ENCODE peak calls at places on chromosomes 6 and 20, in six cellular contexts. One of them, this sample, is unnamed.

GRCh38 chr6:145022199-145022782 is 713.0 kb downstream of the EPM2A start:
- ATAC-seq in K562: no peak
- ATAC-seq in upper lobe of left lung: no peak
- ATAC-seq in GM12878: no peak
- ATAC-seq in A549: no peak
- ATAC-seq in HepG2: no peak
- ATAC-seq in this sample: no peak

GRCh38 chr20:45052698-45053440 is 48.1 kb downstream of the KCNS1 start:
- ATAC-seq in upper lobe of left lung: no peak
- ATAC-seq in HepG2: no peak
- ATAC-seq in K562: no peak
- ATAC-seq in A549: no peak
- ATAC-seq in GM12878: peak
- ATAC-seq in this sample: no peak

GRCh38 chr6:19410477-19410876 is 426.7 kb upstream of the ID4 start:
- ATAC-seq in K562: no peak
- ATAC-seq in A549: no peak
- ATAC-seq in upper lobe of left lung: no peak
- ATAC-seq in HepG2: no peak
- ATAC-seq in GM12878: no peak
- ATAC-seq in this sample: no peak

GRCh38 chr20:5056801-5057599 is 55.7 kb upstream of the SLC23A2 start:
- ATAC-seq in A549: peak
- ATAC-seq in upper lobe of left lung: peak
- ATAC-seq in HepG2: peak
- ATAC-seq in K562: peak
- ATAC-seq in GM12878: peak
- ATAC-seq in this sample: peak

GRCh38 chr6:31332637-31333602 is 24.1 kb downstream of the HLA-B start:
- ATAC-seq in upper lobe of left lung: no peak
- ATAC-seq in HepG2: no peak
- ATAC-seq in K562: no peak
- ATAC-seq in GM12878: peak
- ATAC-seq in A549: no peak
- ATAC-seq in this sample: no peak

GRCh38 chr6:88238065-88238464 is 71.9 kb upstream of the CNR1 start:
- ATAC-seq in A549: peak
- ATAC-seq in upper lobe of left lung: peak
- ATAC-seq in HepG2: peak
- ATAC-seq in GM12878: peak
- ATAC-seq in K562: peak
- ATAC-seq in this sample: no peak

GRCh38 chr20:40192529-40192928 is 496.5 kb downstream of the MAFB start:
- ATAC-seq in K562: no peak
- ATAC-seq in upper lobe of left lung: no peak
- ATAC-seq in HepG2: no peak
- ATAC-seq in A549: no peak
- ATAC-seq in GM12878: no peak
- ATAC-seq in this sample: no peak

GRCh38 chr6:33191383-33192104 is 723 bp downstream of the COL11A2 start:
- ATAC-seq in K562: no peak
- ATAC-seq in upper lobe of left lung: no peak
- ATAC-seq in GM12878: no peak
- ATAC-seq in HepG2: peak
- ATAC-seq in A549: no peak
- ATAC-seq in this sample: no peak

GRCh38 chr6:9901376-9901775 is 513.5 kb downstream of the TFAP2A start:
- ATAC-seq in upper lobe of left lung: no peak
- ATAC-seq in GM12878: no peak
- ATAC-seq in A549: no peak
- ATAC-seq in HepG2: no peak
- ATAC-seq in K562: no peak
- ATAC-seq in this sample: no peak

GRCh38 chr6:5079692-5080091 is 5.4 kb upstream of the PPP1R3G start:
- ATAC-seq in GM12878: no peak
- ATAC-seq in A549: no peak
- ATAC-seq in HepG2: no peak
- ATAC-seq in upper lobe of left lung: no peak
- ATAC-seq in K562: no peak
- ATAC-seq in this sample: no peak

GRCh38 chr6:32583527-32583898 is 6.1 kb downstream of the HLA-DRB1 start:
- ATAC-seq in K562: no peak
- ATAC-seq in upper lobe of left lung: no peak
- ATAC-seq in HepG2: no peak
- ATAC-seq in A549: no peak
- ATAC-seq in GM12878: peak
- ATAC-seq in this sample: peak

GRCh38 chr6:57173056-57173885 is 1.1 kb downstream of the BAG2 start:
- ATAC-seq in HepG2: peak
- ATAC-seq in GM12878: peak
- ATAC-seq in upper lobe of left lung: peak
- ATAC-seq in A549: peak
- ATAC-seq in K562: peak
- ATAC-seq in this sample: no peak

GRCh38 chr6:108560463-108561308 is at the start of gene FOXO3:
- ATAC-seq in HepG2: peak
- ATAC-seq in GM12878: peak
- ATAC-seq in upper lobe of left lung: peak
- ATAC-seq in K562: peak
- ATAC-seq in A549: peak
- ATAC-seq in this sample: peak

GRCh38 chr6:2448826-2449571 is 203.6 kb upstream of the GMDS start:
- ATAC-seq in upper lobe of left lung: peak
- ATAC-seq in GM12878: peak
- ATAC-seq in HepG2: peak
- ATAC-seq in A549: peak
- ATAC-seq in K562: peak
- ATAC-seq in this sample: no peak

GRCh38 chr20:21505810-21506530 is 7.9 kb downstream of the NKX2-2 start:
- ATAC-seq in A549: peak
- ATAC-seq in GM12878: peak
- ATAC-seq in HepG2: peak
- ATAC-seq in K562: peak
- ATAC-seq in upper lobe of left lung: peak
- ATAC-seq in this sample: peak

GRCh38 chr6:40128149-40128548 is 193.9 kb upstream of the MOCS1 start:
- ATAC-seq in A549: no peak
- ATAC-seq in K562: no peak
- ATAC-seq in GM12878: no peak
- ATAC-seq in upper lobe of left lung: no peak
- ATAC-seq in HepG2: no peak
- ATAC-seq in this sample: no peak

GRCh38 chr6:165766457-165766856 is 103.4 kb upstream of the PDE10A start:
- ATAC-seq in K562: no peak
- ATAC-seq in A549: no peak
- ATAC-seq in GM12878: no peak
- ATAC-seq in upper lobe of left lung: no peak
- ATAC-seq in HepG2: no peak
- ATAC-seq in this sample: no peak

GRCh38 chr6:54083301-54083700 is 27.9 kb upstream of the MLIP start:
- ATAC-seq in GM12878: no peak
- ATAC-seq in K562: no peak
- ATAC-seq in HepG2: no peak
- ATAC-seq in upper lobe of left lung: no peak
- ATAC-seq in A549: no peak
- ATAC-seq in this sample: no peak

GRCh38 chr6:27546522-27546921 is 73.6 kb upstream of the ZNF184 start:
- ATAC-seq in HepG2: no peak
- ATAC-seq in GM12878: no peak
- ATAC-seq in A549: no peak
- ATAC-seq in K562: no peak
- ATAC-seq in upper lobe of left lung: no peak
- ATAC-seq in this sample: no peak

GRCh38 chr6:6764764-6765434 is 176.4 kb downstream of the LY86 start:
- ATAC-seq in HepG2: no peak
- ATAC-seq in upper lobe of left lung: no peak
- ATAC-seq in GM12878: peak
- ATAC-seq in A549: no peak
- ATAC-seq in K562: no peak
- ATAC-seq in this sample: no peak

GRCh38 chr6:116304538-116305097 is 24.9 kb upstream of the TSPYL1 start:
- ATAC-seq in HepG2: no peak
- ATAC-seq in K562: no peak
- ATAC-seq in A549: no peak
- ATAC-seq in GM12878: no peak
- ATAC-seq in upper lobe of left lung: no peak
- ATAC-seq in this sample: no peak

GRCh38 chr6:87333591-87334181 is 4.6 kb upstream of the GJB7 start:
- ATAC-seq in HepG2: no peak
- ATAC-seq in A549: no peak
- ATAC-seq in GM12878: no peak
- ATAC-seq in K562: peak
- ATAC-seq in upper lobe of left lung: peak
- ATAC-seq in this sample: no peak

GRCh38 chr20:49752504-49752903 is 38.8 kb upstream of the B4GALT5 start:
- ATAC-seq in upper lobe of left lung: no peak
- ATAC-seq in K562: no peak
- ATAC-seq in HepG2: no peak
- ATAC-seq in A549: no peak
- ATAC-seq in GM12878: no peak
- ATAC-seq in this sample: no peak

GRCh38 chr20:49751397-49751735 is 37.7 kb upstream of the B4GALT5 start:
- ATAC-seq in HepG2: no peak
- ATAC-seq in A549: no peak
- ATAC-seq in upper lobe of left lung: no peak
- ATAC-seq in GM12878: no peak
- ATAC-seq in K562: no peak
- ATAC-seq in this sample: no peak

GRCh38 chr20:49754596-49754995 is 40.9 kb upstream of the B4GALT5 start:
- ATAC-seq in K562: no peak
- ATAC-seq in GM12878: no peak
- ATAC-seq in HepG2: no peak
- ATAC-seq in upper lobe of left lung: no peak
- ATAC-seq in A549: no peak
- ATAC-seq in this sample: no peak

GRCh38 chr20:49750611-49751396 is 37.1 kb upstream of the B4GALT5 start:
- ATAC-seq in A549: no peak
- ATAC-seq in GM12878: peak
- ATAC-seq in K562: no peak
- ATAC-seq in HepG2: peak
- ATAC-seq in upper lobe of left lung: peak
- ATAC-seq in this sample: no peak

DNA sequence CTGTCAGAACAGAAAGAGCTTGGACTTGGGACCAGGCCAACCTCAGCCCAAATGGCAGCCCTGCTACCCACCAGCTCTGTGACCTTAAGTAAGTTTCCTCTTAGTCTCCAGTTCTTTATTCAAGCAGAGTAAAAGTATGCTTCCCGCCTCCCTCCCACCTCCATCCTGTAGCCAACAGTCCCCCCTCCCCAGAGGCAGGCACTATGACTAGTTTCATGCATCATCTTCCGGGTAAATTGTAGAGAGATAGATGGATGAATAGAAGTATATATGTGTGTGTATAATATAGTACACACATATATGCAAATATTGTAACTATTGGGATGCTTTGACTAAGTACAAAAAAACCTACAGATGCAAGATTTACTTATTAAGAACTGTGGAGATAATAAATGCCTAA is 39.5 kb upstream of the B4GALT5 start:
- ATAC-seq in HepG2: no peak
- ATAC-seq in GM12878: no peak
- ATAC-seq in A549: no peak
- ATAC-seq in upper lobe of left lung: no peak
- ATAC-seq in K562: no peak
- ATAC-seq in this sample: no peak
- H3K27ac ChIP-seq in HepG2: no peak
- H3K27ac ChIP-seq in GM12878: no peak
- H3K27ac ChIP-seq in A549: no peak
- H3K27ac ChIP-seq in upper lobe of left lung: no peak
- H3K27ac ChIP-seq in K562: no peak
- H3K27ac ChIP-seq in this sample: no peak

DNA sequence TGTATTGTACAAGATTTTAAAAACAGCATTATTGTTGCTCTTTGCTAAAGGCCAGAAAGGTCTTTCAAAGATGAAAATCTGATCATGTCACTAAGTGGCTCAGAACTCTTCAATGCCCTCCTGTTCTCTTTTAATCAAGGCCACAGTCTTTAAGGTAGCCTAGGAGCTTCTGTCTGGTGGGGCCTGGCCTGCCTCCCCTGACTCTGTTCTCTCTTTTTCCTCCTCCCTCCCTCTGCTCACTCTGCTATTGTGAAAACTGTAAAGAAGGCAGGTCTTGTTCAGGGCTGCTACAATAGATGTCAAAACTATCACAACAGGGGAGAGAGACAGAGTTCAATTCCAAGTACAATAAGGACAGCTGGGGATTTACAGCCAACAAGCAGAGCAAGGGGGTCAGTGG is 101.8 kb downstream of the TMEM200A start:
- ATAC-seq in GM12878: no peak
- ATAC-seq in K562: no peak
- ATAC-seq in HepG2: no peak
- ATAC-seq in A549: no peak
- ATAC-seq in upper lobe of left lung: no peak
- ATAC-seq in this sample: no peak
- TF ChIP-seq EP300 in GM12878: no peak
- TF ChIP-seq EP300 in K562: no peak
- TF ChIP-seq EP300 in HepG2: no peak
- TF ChIP-seq EP300 in A549: no peak
- TF ChIP-seq EP300 in upper lobe of left lung: no peak
- TF ChIP-seq EP300 in this sample: no peak

GRCh38 chr6:112450663-112451062 is 103.5 kb downstream of the RFPL4B start:
- ATAC-seq in A549: no peak
- ATAC-seq in upper lobe of left lung: no peak
- ATAC-seq in GM12878: no peak
- ATAC-seq in HepG2: no peak
- ATAC-seq in K562: no peak
- ATAC-seq in this sample: no peak
- H3K27ac ChIP-seq in A549: no peak
- H3K27ac ChIP-seq in upper lobe of left lung: no peak
- H3K27ac ChIP-seq in GM12878: no peak
- H3K27ac ChIP-seq in HepG2: no peak
- H3K27ac ChIP-seq in K562: no peak
- H3K27ac ChIP-seq in this sample: no peak

DNA sequence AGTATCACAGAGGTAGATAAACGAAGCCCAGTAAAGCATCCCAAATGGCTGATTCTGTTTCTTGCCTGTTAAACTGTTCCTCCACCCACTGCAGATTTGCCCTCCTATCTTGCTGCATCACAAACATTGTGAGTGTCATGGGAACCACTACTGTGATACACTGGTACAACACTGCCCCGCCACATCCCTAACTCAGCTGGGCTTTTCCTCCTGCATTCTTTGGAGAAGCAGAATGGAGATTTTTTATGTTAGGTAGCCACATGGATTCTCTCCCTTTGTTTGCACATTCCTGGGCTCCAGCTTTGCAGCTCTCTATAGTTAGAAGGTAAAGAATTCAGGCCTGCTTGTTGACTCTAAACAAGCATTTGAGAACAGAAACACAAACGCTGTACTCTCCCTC is 234.1 kb downstream of the TMEM242 start:
- ATAC-seq in upper lobe of left lung: no peak
- ATAC-seq in HepG2: peak
- ATAC-seq in A549: no peak
- ATAC-seq in K562: no peak
- ATAC-seq in GM12878: no peak
- ATAC-seq in this sample: no peak
- TF ChIP-seq EP300 in upper lobe of left lung: no peak
- TF ChIP-seq EP300 in HepG2: no peak
- TF ChIP-seq EP300 in A549: no peak
- TF ChIP-seq EP300 in K562: no peak
- TF ChIP-seq EP300 in GM12878: no peak
- TF ChIP-seq EP300 in this sample: no peak

GRCh38 chr6:75842191-75842590 is 93.2 kb downstream of the MYO6 start:
- ATAC-seq in GM12878: no peak
- ATAC-seq in upper lobe of left lung: no peak
- ATAC-seq in HepG2: no peak
- ATAC-seq in K562: no peak
- ATAC-seq in A549: no peak
- ATAC-seq in this sample: no peak
- H3K27ac ChIP-seq in GM12878: no peak
- H3K27ac ChIP-seq in upper lobe of left lung: no peak
- H3K27ac ChIP-seq in HepG2: no peak
- H3K27ac ChIP-seq in K562: no peak
- H3K27ac ChIP-seq in A549: no peak
- H3K27ac ChIP-seq in this sample: no peak

This sample was measured in gastroesophageal sphincter.